ENCODE peak calls at places on chromosome 15, in six cellular contexts. One of them, this sample, is unnamed.

GRCh38 chr15:64351265-64351664 is 4.7 kb downstream of the CSNK1G1 start:
- DNase-seq in effector memory CD8-positive, alpha-beta T cell: no peak
- DNase-seq in stimulated activated CD8-positive, alpha-beta memory T cell treated with anti-CD3 and anti-CD28 coated beads, Interleukin-2, amount 100 ng/mL, for 48 hours: no peak
- DNase-seq in hippocampal formation: no peak
- DNase-seq in SHP77: no peak
- DNase-seq in dorsolateral prefrontal cortex: no peak
- DNase-seq in this sample: no peak

GRCh38 chr15:26838742-26839460 is 28.0 kb upstream of the GABRA5 start:
- DNase-seq in dorsolateral prefrontal cortex: no peak
- DNase-seq in SHP77: peak; percentile 35
- DNase-seq in hippocampal formation: no peak
- DNase-seq in stimulated activated CD8-positive, alpha-beta memory T cell treated with anti-CD3 and anti-CD28 coated beads, Interleukin-2, amount 100 ng/mL, for 48 hours: no peak
- DNase-seq in effector memory CD8-positive, alpha-beta T cell: no peak
- DNase-seq in this sample: no peak

GRCh38 chr15:52496776-52497470 is 31.8 kb downstream of the MYO5A start:
- DNase-seq in hippocampal formation: no peak
- DNase-seq in effector memory CD8-positive, alpha-beta T cell: no peak
- DNase-seq in SHP77: no peak
- DNase-seq in stimulated activated CD8-positive, alpha-beta memory T cell treated with anti-CD3 and anti-CD28 coated beads, Interleukin-2, amount 100 ng/mL, for 48 hours: no peak
- DNase-seq in dorsolateral prefrontal cortex: no peak
- DNase-seq in this sample: no peak

GRCh38 chr15:86863226-86863915 is 783.7 kb downstream of the AGBL1 start:
- DNase-seq in SHP77: no peak
- DNase-seq in hippocampal formation: no peak
- DNase-seq in stimulated activated CD8-positive, alpha-beta memory T cell treated with anti-CD3 and anti-CD28 coated beads, Interleukin-2, amount 100 ng/mL, for 48 hours: no peak
- DNase-seq in effector memory CD8-positive, alpha-beta T cell: no peak
- DNase-seq in dorsolateral prefrontal cortex: no peak
- DNase-seq in this sample: no peak

GRCh38 chr15:75213768-75214221 is 12.1 kb downstream of the C15orf39 start:
- DNase-seq in stimulated activated CD8-positive, alpha-beta memory T cell treated with anti-CD3 and anti-CD28 coated beads, Interleukin-2, amount 100 ng/mL, for 48 hours: no peak
- DNase-seq in effector memory CD8-positive, alpha-beta T cell: no peak
- DNase-seq in dorsolateral prefrontal cortex: no peak
- DNase-seq in hippocampal formation: no peak
- DNase-seq in SHP77: no peak
- DNase-seq in this sample: no peak

GRCh38 chr15:92164327-92165000 is 229.2 kb upstream of the ST8SIA2 start:
- DNase-seq in effector memory CD8-positive, alpha-beta T cell: no peak
- DNase-seq in hippocampal formation: no peak
- DNase-seq in dorsolateral prefrontal cortex: no peak
- DNase-seq in stimulated activated CD8-positive, alpha-beta memory T cell treated with anti-CD3 and anti-CD28 coated beads, Interleukin-2, amount 100 ng/mL, for 48 hours: no peak
- DNase-seq in SHP77: no peak
- DNase-seq in this sample: no peak

GRCh38 chr15:83794209-83794608 is 140.3 kb downstream of the ADAMTSL3 start:
- DNase-seq in stimulated activated CD8-positive, alpha-beta memory T cell treated with anti-CD3 and anti-CD28 coated beads, Interleukin-2, amount 100 ng/mL, for 48 hours: no peak
- DNase-seq in hippocampal formation: no peak
- DNase-seq in SHP77: no peak
- DNase-seq in effector memory CD8-positive, alpha-beta T cell: no peak
- DNase-seq in dorsolateral prefrontal cortex: no peak
- DNase-seq in this sample: no peak

GRCh38 chr15:92801774-92802464 is 98.2 kb upstream of the CHD2 start:
- DNase-seq in SHP77: no peak
- DNase-seq in dorsolateral prefrontal cortex: no peak
- DNase-seq in stimulated activated CD8-positive, alpha-beta memory T cell treated with anti-CD3 and anti-CD28 coated beads, Interleukin-2, amount 100 ng/mL, for 48 hours: no peak
- DNase-seq in effector memory CD8-positive, alpha-beta T cell: no peak
- DNase-seq in hippocampal formation: no peak
- DNase-seq in this sample: no peak

GRCh38 chr15:51625236-51625635 is 2.7 kb upstream of the DMXL2 start:
- DNase-seq in SHP77: no peak
- DNase-seq in dorsolateral prefrontal cortex: no peak
- DNase-seq in hippocampal formation: no peak
- DNase-seq in stimulated activated CD8-positive, alpha-beta memory T cell treated with anti-CD3 and anti-CD28 coated beads, Interleukin-2, amount 100 ng/mL, for 48 hours: no peak
- DNase-seq in effector memory CD8-positive, alpha-beta T cell: no peak
- DNase-seq in this sample: no peak

GRCh38 chr15:94229591-94230365 is 1.6 kb upstream of the MCTP2 start:
- DNase-seq in hippocampal formation: no peak
- DNase-seq in dorsolateral prefrontal cortex: no peak
- DNase-seq in effector memory CD8-positive, alpha-beta T cell: peak; percentile 47
- DNase-seq in stimulated activated CD8-positive, alpha-beta memory T cell treated with anti-CD3 and anti-CD28 coated beads, Interleukin-2, amount 100 ng/mL, for 48 hours: no peak
- DNase-seq in SHP77: no peak
- DNase-seq in this sample: peak; percentile 69

GRCh38 chr15:87031545-87032230 is 952.0 kb downstream of the AGBL1 start:
- DNase-seq in SHP77: no peak
- DNase-seq in effector memory CD8-positive, alpha-beta T cell: no peak
- DNase-seq in stimulated activated CD8-positive, alpha-beta memory T cell treated with anti-CD3 and anti-CD28 coated beads, Interleukin-2, amount 100 ng/mL, for 48 hours: no peak
- DNase-seq in hippocampal formation: no peak
- DNase-seq in dorsolateral prefrontal cortex: no peak
- DNase-seq in this sample: no peak

GRCh38 chr15:80989110-80989517 is 505 bp downstream of the MESD start:
- DNase-seq in effector memory CD8-positive, alpha-beta T cell: no peak
- DNase-seq in stimulated activated CD8-positive, alpha-beta memory T cell treated with anti-CD3 and anti-CD28 coated beads, Interleukin-2, amount 100 ng/mL, for 48 hours: no peak
- DNase-seq in SHP77: no peak
- DNase-seq in dorsolateral prefrontal cortex: no peak
- DNase-seq in hippocampal formation: no peak
- DNase-seq in this sample: no peak

GRCh38 chr15:39431371-39431770 is 149.5 kb upstream of the THBS1 start:
- DNase-seq in stimulated activated CD8-positive, alpha-beta memory T cell treated with anti-CD3 and anti-CD28 coated beads, Interleukin-2, amount 100 ng/mL, for 48 hours: no peak
- DNase-seq in SHP77: no peak
- DNase-seq in hippocampal formation: no peak
- DNase-seq in dorsolateral prefrontal cortex: no peak
- DNase-seq in effector memory CD8-positive, alpha-beta T cell: no peak
- DNase-seq in this sample: no peak

GRCh38 chr15:77456746-77457618 is 36.3 kb downstream of the HMG20A start:
- DNase-seq in dorsolateral prefrontal cortex: no peak
- DNase-seq in SHP77: no peak
- DNase-seq in effector memory CD8-positive, alpha-beta T cell: no peak
- DNase-seq in hippocampal formation: no peak
- DNase-seq in stimulated activated CD8-positive, alpha-beta memory T cell treated with anti-CD3 and anti-CD28 coated beads, Interleukin-2, amount 100 ng/mL, for 48 hours: no peak
- DNase-seq in this sample: no peak

GRCh38 chr15:92817339-92817886 is 82.7 kb upstream of the CHD2 start:
- DNase-seq in hippocampal formation: peak; percentile 43
- DNase-seq in dorsolateral prefrontal cortex: no peak
- DNase-seq in SHP77: no peak
- DNase-seq in effector memory CD8-positive, alpha-beta T cell: no peak
- DNase-seq in stimulated activated CD8-positive, alpha-beta memory T cell treated with anti-CD3 and anti-CD28 coated beads, Interleukin-2, amount 100 ng/mL, for 48 hours: no peak
- DNase-seq in this sample: no peak

GRCh38 chr15:97470417-97470816 is 490.1 kb upstream of the ARRDC4 start:
- DNase-seq in effector memory CD8-positive, alpha-beta T cell: no peak
- DNase-seq in dorsolateral prefrontal cortex: no peak
- DNase-seq in hippocampal formation: no peak
- DNase-seq in stimulated activated CD8-positive, alpha-beta memory T cell treated with anti-CD3 and anti-CD28 coated beads, Interleukin-2, amount 100 ng/mL, for 48 hours: no peak
- DNase-seq in SHP77: no peak
- DNase-seq in this sample: no peak

GRCh38 chr15:65870889-65871533 is 1.7 kb downstream of the RAB11A start:
- DNase-seq in dorsolateral prefrontal cortex: no peak
- DNase-seq in effector memory CD8-positive, alpha-beta T cell: no peak
- DNase-seq in hippocampal formation: no peak
- DNase-seq in stimulated activated CD8-positive, alpha-beta memory T cell treated with anti-CD3 and anti-CD28 coated beads, Interleukin-2, amount 100 ng/mL, for 48 hours: no peak
- DNase-seq in SHP77: no peak
- DNase-seq in this sample: no peak

GRCh38 chr15:40360015-40360414 is 2.0 kb downstream of the DISP2 start:
- DNase-seq in hippocampal formation: no peak
- DNase-seq in SHP77: no peak
- DNase-seq in stimulated activated CD8-positive, alpha-beta memory T cell treated with anti-CD3 and anti-CD28 coated beads, Interleukin-2, amount 100 ng/mL, for 48 hours: no peak
- DNase-seq in dorsolateral prefrontal cortex: no peak
- DNase-seq in effector memory CD8-positive, alpha-beta T cell: no peak
- DNase-seq in this sample: no peak

GRCh38 chr15:44136991-44137477 is 58.0 kb downstream of the FRMD5 start:
- DNase-seq in hippocampal formation: no peak
- DNase-seq in dorsolateral prefrontal cortex: no peak
- DNase-seq in SHP77: no peak
- DNase-seq in effector memory CD8-positive, alpha-beta T cell: no peak
- DNase-seq in stimulated activated CD8-positive, alpha-beta memory T cell treated with anti-CD3 and anti-CD28 coated beads, Interleukin-2, amount 100 ng/mL, for 48 hours: no peak
- DNase-seq in this sample: no peak

GRCh38 chr15:35784745-35785144 is 238.8 kb upstream of the DPH6 start:
- DNase-seq in stimulated activated CD8-positive, alpha-beta memory T cell treated with anti-CD3 and anti-CD28 coated beads, Interleukin-2, amount 100 ng/mL, for 48 hours: no peak
- DNase-seq in hippocampal formation: no peak
- DNase-seq in effector memory CD8-positive, alpha-beta T cell: no peak
- DNase-seq in SHP77: peak; percentile 3
- DNase-seq in dorsolateral prefrontal cortex: no peak
- DNase-seq in this sample: no peak

GRCh38 chr15:51375966-51376640 is 34.6 kb downstream of the GLDN start:
- DNase-seq in effector memory CD8-positive, alpha-beta T cell: no peak
- DNase-seq in stimulated activated CD8-positive, alpha-beta memory T cell treated with anti-CD3 and anti-CD28 coated beads, Interleukin-2, amount 100 ng/mL, for 48 hours: no peak
- DNase-seq in SHP77: no peak
- DNase-seq in dorsolateral prefrontal cortex: no peak
- DNase-seq in hippocampal formation: no peak
- DNase-seq in this sample: no peak

GRCh38 chr15:48467801-48468200 is 136.6 kb downstream of the DUT start:
- DNase-seq in effector memory CD8-positive, alpha-beta T cell: no peak
- DNase-seq in SHP77: no peak
- DNase-seq in stimulated activated CD8-positive, alpha-beta memory T cell treated with anti-CD3 and anti-CD28 coated beads, Interleukin-2, amount 100 ng/mL, for 48 hours: no peak
- DNase-seq in dorsolateral prefrontal cortex: no peak
- DNase-seq in hippocampal formation: no peak
- DNase-seq in this sample: no peak

GRCh38 chr15:48945386-48945785 is 18.3 kb downstream of the SHC4 start:
- DNase-seq in SHP77: no peak
- DNase-seq in effector memory CD8-positive, alpha-beta T cell: no peak
- DNase-seq in hippocampal formation: no peak
- DNase-seq in dorsolateral prefrontal cortex: no peak
- DNase-seq in stimulated activated CD8-positive, alpha-beta memory T cell treated with anti-CD3 and anti-CD28 coated beads, Interleukin-2, amount 100 ng/mL, for 48 hours: no peak
- DNase-seq in this sample: no peak

GRCh38 chr15:59170295-59170881 is 36.3 kb upstream of the LDHAL6B start:
- DNase-seq in SHP77: peak; percentile 40
- DNase-seq in stimulated activated CD8-positive, alpha-beta memory T cell treated with anti-CD3 and anti-CD28 coated beads, Interleukin-2, amount 100 ng/mL, for 48 hours: no peak
- DNase-seq in dorsolateral prefrontal cortex: no peak
- DNase-seq in hippocampal formation: peak; percentile 24
- DNase-seq in effector memory CD8-positive, alpha-beta T cell: no peak
- DNase-seq in this sample: no peak

GRCh38 chr15:37134699-37135131 is 34.4 kb upstream of the MEIS2 start:
- DNase-seq in hippocampal formation: peak; percentile 15
- DNase-seq in dorsolateral prefrontal cortex: no peak
- DNase-seq in stimulated activated CD8-positive, alpha-beta memory T cell treated with anti-CD3 and anti-CD28 coated beads, Interleukin-2, amount 100 ng/mL, for 48 hours: no peak
- DNase-seq in SHP77: no peak
- DNase-seq in effector memory CD8-positive, alpha-beta T cell: no peak
- DNase-seq in this sample: no peak

GRCh38 chr15:45163508-45163856 is 24.3 kb downstream of the SHF start:
- DNase-seq in SHP77: no peak
- DNase-seq in stimulated activated CD8-positive, alpha-beta memory T cell treated with anti-CD3 and anti-CD28 coated beads, Interleukin-2, amount 100 ng/mL, for 48 hours: no peak
- DNase-seq in dorsolateral prefrontal cortex: no peak
- DNase-seq in effector memory CD8-positive, alpha-beta T cell: no peak
- DNase-seq in hippocampal formation: no peak
- DNase-seq in this sample: no peak

GRCh38 chr15:27324871-27325270 is 353.9 kb downstream of the GABRG3 start:
- DNase-seq in stimulated activated CD8-positive, alpha-beta memory T cell treated with anti-CD3 and anti-CD28 coated beads, Interleukin-2, amount 100 ng/mL, for 48 hours: no peak
- DNase-seq in effector memory CD8-positive, alpha-beta T cell: no peak
- DNase-seq in SHP77: no peak
- DNase-seq in hippocampal formation: no peak
- DNase-seq in dorsolateral prefrontal cortex: no peak
- DNase-seq in this sample: no peak

GRCh38 chr15:85800460-85801123 is 5.9 kb upstream of the KLHL25 start:
- DNase-seq in hippocampal formation: no peak
- DNase-seq in SHP77: peak; percentile 92
- DNase-seq in effector memory CD8-positive, alpha-beta T cell: no peak
- DNase-seq in dorsolateral prefrontal cortex: no peak
- DNase-seq in stimulated activated CD8-positive, alpha-beta memory T cell treated with anti-CD3 and anti-CD28 coated beads, Interleukin-2, amount 100 ng/mL, for 48 hours: no peak
- DNase-seq in this sample: no peak

GRCh38 chr15:72092691-72093090 is 25.3 kb downstream of the MYO9A start:
- DNase-seq in effector memory CD8-positive, alpha-beta T cell: no peak
- DNase-seq in hippocampal formation: no peak
- DNase-seq in dorsolateral prefrontal cortex: no peak
- DNase-seq in stimulated activated CD8-positive, alpha-beta memory T cell treated with anti-CD3 and anti-CD28 coated beads, Interleukin-2, amount 100 ng/mL, for 48 hours: no peak
- DNase-seq in SHP77: no peak
- DNase-seq in this sample: no peak

GRCh38 chr15:85793641-85794597 is 806 bp downstream of the KLHL25 start:
- DNase-seq in hippocampal formation: no peak
- DNase-seq in dorsolateral prefrontal cortex: no peak
- DNase-seq in SHP77: no peak
- DNase-seq in effector memory CD8-positive, alpha-beta T cell: peak; percentile 27
- DNase-seq in stimulated activated CD8-positive, alpha-beta memory T cell treated with anti-CD3 and anti-CD28 coated beads, Interleukin-2, amount 100 ng/mL, for 48 hours: peak; percentile 32
- DNase-seq in this sample: peak; percentile 40

GRCh38 chr15:53872410-53872809 is 105.8 kb upstream of the UNC13C start:
- DNase-seq in hippocampal formation: no peak
- DNase-seq in stimulated activated CD8-positive, alpha-beta memory T cell treated with anti-CD3 and anti-CD28 coated beads, Interleukin-2, amount 100 ng/mL, for 48 hours: no peak
- DNase-seq in SHP77: no peak
- DNase-seq in dorsolateral prefrontal cortex: no peak
- DNase-seq in effector memory CD8-positive, alpha-beta T cell: no peak
- DNase-seq in this sample: no peak

GRCh38 chr15:67181221-67181639 is 73.2 kb downstream of the AAGAB start:
- DNase-seq in hippocampal formation: no peak
- DNase-seq in stimulated activated CD8-positive, alpha-beta memory T cell treated with anti-CD3 and anti-CD28 coated beads, Interleukin-2, amount 100 ng/mL, for 48 hours: no peak
- DNase-seq in dorsolateral prefrontal cortex: no peak
- DNase-seq in SHP77: no peak
- DNase-seq in effector memory CD8-positive, alpha-beta T cell: no peak
- DNase-seq in this sample: no peak

GRCh38 chr15:39281094-39281493 is 299.8 kb upstream of the THBS1 start:
- DNase-seq in dorsolateral prefrontal cortex: no peak
- DNase-seq in hippocampal formation: no peak
- DNase-seq in effector memory CD8-positive, alpha-beta T cell: no peak
- DNase-seq in stimulated activated CD8-positive, alpha-beta memory T cell treated with anti-CD3 and anti-CD28 coated beads, Interleukin-2, amount 100 ng/mL, for 48 hours: no peak
- DNase-seq in SHP77: no peak
- DNase-seq in this sample: no peak

GRCh38 chr15:71397377-71397776 is 282.1 kb downstream of the THSD4 start:
- DNase-seq in hippocampal formation: no peak
- DNase-seq in effector memory CD8-positive, alpha-beta T cell: no peak
- DNase-seq in SHP77: no peak
- DNase-seq in stimulated activated CD8-positive, alpha-beta memory T cell treated with anti-CD3 and anti-CD28 coated beads, Interleukin-2, amount 100 ng/mL, for 48 hours: no peak
- DNase-seq in dorsolateral prefrontal cortex: no peak
- DNase-seq in this sample: no peak

GRCh38 chr15:64731012-64731806 is 44.2 kb downstream of the RBPMS2 start:
- DNase-seq in effector memory CD8-positive, alpha-beta T cell: peak; percentile 83
- DNase-seq in hippocampal formation: peak; percentile 63
- DNase-seq in dorsolateral prefrontal cortex: peak; percentile 74
- DNase-seq in stimulated activated CD8-positive, alpha-beta memory T cell treated with anti-CD3 and anti-CD28 coated beads, Interleukin-2, amount 100 ng/mL, for 48 hours: peak; percentile 70
- DNase-seq in SHP77: peak; percentile 79
- DNase-seq in this sample: peak; percentile 74

GRCh38 chr15:47551079-47551478 is 166.2 kb upstream of the SEMA6D start:
- DNase-seq in effector memory CD8-positive, alpha-beta T cell: no peak
- DNase-seq in dorsolateral prefrontal cortex: no peak
- DNase-seq in hippocampal formation: no peak
- DNase-seq in SHP77: peak; percentile 8
- DNase-seq in stimulated activated CD8-positive, alpha-beta memory T cell treated with anti-CD3 and anti-CD28 coated beads, Interleukin-2, amount 100 ng/mL, for 48 hours: no peak
- DNase-seq in this sample: no peak